ENCODE peak calls at places on chromosomes 12 and 14, in nine cellular contexts. G is neural crest cell; O is SHP77; W is foreskin fibroblast; S is GF-D8; V is spleen; M is immature natural killer cell; Y is stimulated activated CD8-positive, alpha-beta memory T cell treated with anti-CD3 and anti-CD28 coated beads, Interleukin-7, amount 100 ng/mL, for 1 hour; T is mammary epithelial cell. I is an unnamed sample.

GRCh38 chr12:14643247-14643646 is 53.2 kb downstream of the GUCY2C start:
- DNase-seq in S (peak; percentile 51), W (no peak), M (peak; percentile 15), T (no peak), Y (no peak), V (no peak), O (no peak), G (no peak), I (no peak)

GRCh38 chr12:110858848-110859247 is 12.1 kb downstream of the CCDC63 start:
- DNase-seq in O (no peak), M (no peak), S (no peak), G (no peak), V (no peak), Y (no peak), T (no peak), W (no peak), I (no peak)

GRCh38 chr12:42426733-42427132 is 100.8 kb downstream of the PPHLN1 start:
- DNase-seq in T (peak; percentile 49), Y (no peak), O (no peak), M (no peak), V (no peak), S (no peak), W (peak; percentile 20), G (no peak), I (peak; percentile 40)

GRCh38 chr12:20370841-20371240 is 2.5 kb downstream of the PDE3A start:
- DNase-seq in Y (no peak), M (no peak), W (no peak), O (no peak), T (no peak), G (no peak), S (no peak), V (no peak), I (no peak)

GRCh38 chr12:41452838-41453237 is 264.7 kb downstream of the PDZRN4 start:
- DNase-seq in G (no peak), Y (no peak), O (no peak), T (no peak), V (no peak), W (no peak), M (no peak), S (no peak), I (no peak)

GRCh38 chr12:132146772-132147422 is 2.6 kb downstream of the NOC4L start:
- DNase-seq in O (no peak), W (no peak), S (no peak), T (no peak), V (peak; percentile 72), G (no peak), M (no peak), Y (no peak), I (no peak)

GRCh38 chr12:128853321-128854197 is at the start of gene GLT1D1:
- DNase-seq in Y (no peak), M (peak; percentile 24), W (no peak), O (no peak), S (no peak), V (peak; percentile 90), T (no peak), G (peak; percentile 25), I (no peak)

GRCh38 chr14:68718033-68718725 is 74.7 kb downstream of the ZFP36L1 start:
- DNase-seq in O (no peak), Y (no peak), M (no peak), G (no peak), W (no peak), T (no peak), S (no peak), V (no peak), I (no peak)

GRCh38 chr12:31727197-31727596 is 1.6 kb downstream of the AMN1 start:
- DNase-seq in S (no peak), Y (no peak), T (no peak), G (no peak), V (no peak), W (no peak), M (no peak), O (no peak), I (no peak)

GRCh38 chr14:101972126-101972785 is 7.9 kb downstream of the DYNC1H1 start:
- DNase-seq in Y (no peak), O (peak; percentile 48), G (no peak), M (no peak), S (peak; percentile 32), W (peak; percentile 100), T (peak; percentile 99), V (no peak), I (peak; percentile 95)

GRCh38 chr12:65951697-65952096 is 127.4 kb downstream of the HMGA2 start:
- DNase-seq in Y (no peak), M (no peak), O (no peak), W (no peak), S (no peak), G (no peak), T (no peak), V (no peak), I (no peak)